ENCODE peak calls at places on chromosomes 11 and 22, in eight cellular contexts. Z is PC-3, O is osteocyte, E is MM.1S, D is brain microvascular endothelial cell, F is HFFc6, I is H9, W is A673. J is an unnamed sample.

GRCh38 chr22:32746715-32747114 is 54.8 kb upstream of the TIMP3 start:
- DNase-seq in Z (no peak), O (no peak), E (no peak), D (no peak), F (no peak), I (no peak), W (no peak), J (no peak)

GRCh38 chr22:42440728-42441127 is 8.5 kb upstream of the NFAM1 start:
- DNase-seq in Z (no peak), O (no peak), E (no peak), D (no peak), F (no peak), I (no peak), W (no peak), J (no peak)

GRCh38 chr11:102564110-102564509 is 33.6 kb upstream of the MMP7 start:
- DNase-seq in Z (peak; percentile 99), O (no peak), E (peak; percentile 21), D (no peak), F (peak; percentile 76), I (no peak), W (no peak), J (peak; percentile 57)

GRCh38 chr11:36098976-36099375 is 155.1 kb downstream of the LDLRAD3 start:
- DNase-seq in Z (no peak), O (no peak), E (no peak), D (no peak), F (no peak), I (no peak), W (no peak), J (no peak)

GRCh38 chr11:3947084-3947483 is 91.6 kb downstream of the STIM1 start:
- DNase-seq in Z (no peak), O (no peak), E (peak; percentile 91), D (no peak), F (peak; percentile 2), I (no peak), W (peak; percentile 39), J (no peak)

GRCh38 chr22:25176175-25176574 is 23.5 kb upstream of the CRYBB3 start:
- DNase-seq in Z (no peak), O (no peak), E (no peak), D (no peak), F (no peak), I (no peak), W (no peak), J (no peak)

GRCh38 chr11:119722281-119722794 is 6.7 kb downstream of the NECTIN1 start:
- DNase-seq in Z (no peak), O (no peak), E (peak; percentile 78), D (no peak), F (no peak), I (no peak), W (no peak), J (peak; percentile 62)

GRCh38 chr11:776459-777287 is 614 bp downstream of the GATD1 start:
- DNase-seq in Z (no peak), O (no peak), E (peak; percentile 41), D (no peak), F (no peak), I (peak; percentile 83), W (peak; percentile 50), J (peak; percentile 79)

GRCh38 chr11:105056446-105056845 is 11.3 kb upstream of the CARD16 start:
- DNase-seq in Z (no peak), O (no peak), E (no peak), D (no peak), F (no peak), I (no peak), W (no peak), J (no peak)

GRCh38 chr11:105046898-105047579 is 1.9 kb upstream of the CARD16 start:
- DNase-seq in Z (peak; percentile 96), O (no peak), E (no peak), D (peak; percentile 94), F (peak; percentile 98), I (no peak), W (peak; percentile 49), J (no peak)

GRCh38 chr11:105052487-105052886 is 7.4 kb upstream of the CARD16 start:
- DNase-seq in Z (no peak), O (no peak), E (no peak), D (no peak), F (no peak), I (no peak), W (no peak), J (no peak)

GRCh38 chr11:105054723-105055492 is 9.8 kb upstream of the CARD16 start:
- DNase-seq in Z (no peak), O (no peak), E (no peak), D (no peak), F (no peak), I (no peak), W (no peak), J (no peak)

GRCh38 chr11:105051559-105051958 is 6.4 kb upstream of the CARD16 start:
- DNase-seq in Z (no peak), O (no peak), E (no peak), D (no peak), F (no peak), I (no peak), W (no peak), J (no peak)
- TF ChIP-seq CTCF in Z (no peak), O (no peak), E (no peak), D (no peak), F (no peak), I (no peak), W (no peak), J (no peak)

GRCh38 chr11:92199991-92200390 is 24.6 kb upstream of the FAT3 start:
- DNase-seq in Z (no peak), O (no peak), E (no peak), D (no peak), F (no peak), I (no peak), W (no peak), J (no peak)
- TF ChIP-seq CTCF in Z (no peak), O (no peak), E (no peak), D (no peak), F (no peak), I (no peak), W (no peak), J (no peak)

GRCh38 chr22:20429254-20430100 is 8.1 kb downstream of the SCARF2 start:
- DNase-seq in Z (no peak), O (no peak), E (peak; percentile 74), D (no peak), F (no peak), I (peak; percentile 90), W (no peak), J (peak; percentile 93)

GRCh38 chr22:20431520-20432237 is 5.9 kb downstream of the SCARF2 start:
- DNase-seq in Z (no peak), O (no peak), E (no peak), D (no peak), F (no peak), I (peak; percentile 59), W (no peak), J (peak; percentile 30)

GRCh38 chr22:20430101-20430640 is 7.5 kb downstream of the SCARF2 start:
- DNase-seq in Z (no peak), O (no peak), E (no peak), D (no peak), F (no peak), I (peak; percentile 29), W (no peak), J (peak; percentile 52)

GRCh38 chr22:20432244-20432686 is 5.4 kb downstream of the SCARF2 start:
- DNase-seq in Z (no peak), O (no peak), E (no peak), D (no peak), F (no peak), I (no peak), W (no peak), J (peak; percentile 31)

DNA sequence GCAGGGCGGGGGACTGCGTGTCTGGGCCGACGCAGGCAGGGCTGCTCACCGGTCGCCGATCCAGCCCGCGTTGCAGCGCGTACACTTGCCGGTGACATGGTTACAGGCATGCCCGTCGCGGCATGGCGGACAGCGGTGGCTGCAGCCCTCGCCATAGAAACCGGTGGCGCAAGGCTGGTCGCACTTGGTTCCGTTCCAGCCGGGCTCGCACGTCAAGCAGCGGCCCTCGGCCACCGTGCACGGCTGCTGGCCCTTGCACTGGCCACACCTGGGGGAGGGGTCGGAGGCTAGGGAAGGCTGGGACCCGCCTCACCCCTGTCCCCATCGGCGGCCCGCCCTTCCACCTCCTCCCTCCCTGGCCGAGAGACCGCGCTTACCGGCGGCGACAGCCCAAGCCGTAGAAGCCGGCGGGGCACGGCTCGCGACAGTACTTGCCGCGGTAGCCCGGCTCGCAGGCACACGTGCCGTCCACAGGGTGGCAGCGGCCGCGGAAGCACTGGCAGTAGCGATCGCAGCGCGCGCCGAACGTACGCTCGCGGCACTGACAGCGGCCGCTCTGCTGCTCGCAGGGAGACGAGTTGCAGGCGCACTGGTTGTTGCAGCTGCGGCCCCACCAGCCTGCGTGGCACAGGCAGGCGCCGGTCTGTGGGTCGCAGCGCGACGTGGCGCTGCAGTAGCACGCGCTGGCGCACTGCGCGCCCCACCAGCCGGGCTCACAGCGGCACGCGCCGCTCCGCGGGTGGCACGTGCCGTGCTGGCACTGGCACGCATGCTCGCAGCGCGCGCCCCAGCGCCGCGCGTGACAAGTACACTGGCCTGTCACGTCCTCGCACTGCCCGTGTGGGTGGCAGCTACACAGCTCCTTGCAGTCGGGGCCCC is 6.7 kb downstream of the SCARF2 start:
- DNase-seq in Z (peak; percentile 63), O (no peak), E (no peak), D (no peak), F (no peak), I (peak; percentile 69), W (peak; percentile 87), J (peak; percentile 68)
- TF ChIP-seq CTCF in Z (peak; percentile 10), O (peak; percentile 43), E (no peak), D (peak; percentile 42), F (peak; percentile 41), I (peak; percentile 57), W (peak; percentile 64), J (no peak)

GRCh38 chr11:31240340-31240904 is 129.1 kb downstream of the DCDC1 start:
- DNase-seq in Z (peak; percentile 63), O (no peak), E (peak; percentile 40), D (peak; percentile 34), F (no peak), I (peak; percentile 40), W (peak; percentile 91), J (no peak)

GRCh38 chr11:31237819-31238771 is 131.4 kb downstream of the DCDC1 start:
- DNase-seq in Z (peak; percentile 20), O (no peak), E (no peak), D (no peak), F (no peak), I (peak; percentile 41), W (peak; percentile 78), J (no peak)

GRCh38 chr11:31233425-31233824 is 136.1 kb downstream of the DCDC1 start:
- DNase-seq in Z (peak; percentile 17), O (no peak), E (no peak), D (no peak), F (no peak), I (no peak), W (peak; percentile 68), J (no peak)

GRCh38 chr11:31236052-31236652 is 133.4 kb downstream of the DCDC1 start:
- DNase-seq in Z (peak; percentile 42), O (no peak), E (peak; percentile 40), D (no peak), F (no peak), I (no peak), W (peak; percentile 74), J (no peak)
- TF ChIP-seq CTCF in Z (peak; percentile 68), O (peak; percentile 50), E (peak; percentile 58), D (peak; percentile 27), F (peak; percentile 56), I (peak; percentile 32), W (peak; percentile 88), J (no peak)

J was measured in GM13976.